ENCODE peak calls at places on chromosome 7, in five cellular contexts. H is activated CD8-positive, alpha-beta memory T cell treated with anti-CD3 and anti-CD28 coated beads for 4 hours; X is anterior cingulate cortex; E is activated naive CD4-positive, alpha-beta T cell treated with Interleukin-2 at 50 U/mL for 16 hours; P is caudate nucleus. B is an unnamed sample.

GRCh38 chr7:21044913-21045312 is 258.2 kb upstream of the SP8 start:
- DNase-seq in H (no peak), X (no peak), E (no peak), P (no peak), B (no peak)

GRCh38 chr7:55593515-55594318 is 21.4 kb upstream of the VOPP1 start:
- DNase-seq in H (peak; percentile 35), X (peak; percentile 10), E (peak; percentile 77), P (no peak), B (peak; percentile 80)

GRCh38 chr7:909358-910329 is 33.3 kb downstream of the GET4 start:
- DNase-seq in H (no peak), X (no peak), E (peak; percentile 28), P (no peak), B (no peak)

GRCh38 chr7:46600340-46600739 is 679.3 kb upstream of the IGFBP3 start:
- DNase-seq in H (no peak), X (no peak), E (no peak), P (no peak), B (no peak)

GRCh38 chr7:142804715-142805114 is 33.9 kb downstream of the PRSS2 start:
- DNase-seq in H (no peak), X (no peak), E (no peak), P (no peak), B (no peak)

GRCh38 chr7:29398011-29398410 is 165.6 kb upstream of the PRR15 start:
- DNase-seq in H (no peak), X (no peak), E (no peak), P (no peak), B (no peak)

GRCh38 chr7:141999219-141999618 is 3.5 kb downstream of the MGAM start:
- DNase-seq in H (no peak), X (no peak), E (no peak), P (no peak), B (no peak)

GRCh38 chr7:128591705-128592104 is 80.4 kb upstream of the GARIN1A start:
- DNase-seq in H (no peak), X (no peak), E (no peak), P (no peak), B (no peak)

GRCh38 chr7:84264341-84264740 is 69.8 kb upstream of the SEMA3A start:
- DNase-seq in H (no peak), X (no peak), E (no peak), P (no peak), B (no peak)

GRCh38 chr7:126185959-126186580 is 1066.7 kb downstream of the GRM8 start:
- DNase-seq in H (no peak), X (no peak), E (no peak), P (no peak), B (no peak)

GRCh38 chr7:3154881-3155494 is 111.3 kb upstream of the CARD11 start:
- DNase-seq in H (peak; percentile 31), X (no peak), E (peak; percentile 58), P (no peak), B (peak; percentile 50)

GRCh38 chr7:104530243-104530642 is 201.8 kb downstream of the LHFPL3 start:
- DNase-seq in H (no peak), X (no peak), E (no peak), P (no peak), B (no peak)

GRCh38 chr7:45000096-45001032 is at the start of gene CCM2:
- DNase-seq in H (no peak), X (no peak), E (no peak), P (no peak), B (peak; percentile 69)

GRCh38 chr7:148402159-148402558 is 188.4 kb upstream of the C7orf33 start:
- DNase-seq in H (no peak), X (no peak), E (no peak), P (no peak), B (no peak)

GRCh38 chr7:97471491-97471890 is 260.4 kb upstream of the TAC1 start:
- DNase-seq in H (no peak), X (no peak), E (no peak), P (no peak), B (no peak)

GRCh38 chr7:75657866-75658265 is 80.9 kb downstream of the HIP1 start:
- DNase-seq in H (no peak), X (no peak), E (no peak), P (no peak), B (no peak)

GRCh38 chr7:115676080-115676479 is 354.5 kb downstream of the TFEC start:
- DNase-seq in H (no peak), X (no peak), E (no peak), P (no peak), B (peak; percentile 11)

GRCh38 chr7:122092964-122093797 is 50.9 kb downstream of the AASS start:
- DNase-seq in H (peak; percentile 11), X (peak; percentile 1), E (peak; percentile 41), P (peak; percentile 21), B (peak; percentile 78)

GRCh38 chr7:129825554-129826267 is 127.0 kb downstream of the UBE2H start:
- DNase-seq in H (peak; percentile 68), X (peak; percentile 87), E (peak; percentile 92), P (peak; percentile 68), B (peak; percentile 97)

GRCh38 chr7:906776-907157 is 30.4 kb downstream of the GET4 start:
- DNase-seq in H (no peak), X (no peak), E (no peak), P (no peak), B (no peak)

GRCh38 chr7:4724648-4725013 is 42.5 kb downstream of the FOXK1 start:
- DNase-seq in H (no peak), X (no peak), E (no peak), P (no peak), B (no peak)

B was measured in endothelial cell.